ENCODE peak calls at places on chromosomes 7 and 10, in five cellular contexts. R is omental fat pad; B is KBM-7; J is CD4-positive, CD25-positive, alpha-beta regulatory T cell; M is colonic mucosa. I is an unnamed sample.

GRCh38 chr10:77350134-77350533 is 287.5 kb downstream of the KCNMA1 start:
- DNase-seq in J (no peak), R (no peak), B (no peak), M (no peak), I (no peak)

GRCh38 chr10:36428507-36428906 is 696.9 kb upstream of the ANKRD30A start:
- DNase-seq in R (no peak), J (no peak), M (no peak), B (no peak), I (no peak)

GRCh38 chr10:127919418-127920191 is 12.7 kb downstream of the PTPRE start:
- DNase-seq in J (no peak), R (no peak), B (peak; percentile 3), M (no peak), I (no peak)

GRCh38 chr10:99276848-99277486 is 41.3 kb upstream of the HPSE2 start:
- DNase-seq in M (no peak), B (peak; percentile 53), J (no peak), R (no peak), I (no peak)

GRCh38 chr10:91007656-91008055 is 86.8 kb upstream of the ANKRD1 start:
- DNase-seq in B (no peak), J (no peak), R (no peak), M (no peak), I (no peak)

GRCh38 chr7:77824636-77825035 is 26.1 kb downstream of the PHTF2 start:
- DNase-seq in M (no peak), J (no peak), R (no peak), B (no peak), I (no peak)

GRCh38 chr10:637221-637620 is 52.2 kb downstream of the DIP2C start:
- DNase-seq in B (no peak), J (no peak), R (no peak), M (no peak), I (no peak)

GRCh38 chr10:91238191-91238590 is 17.7 kb downstream of the PCGF5 start:
- DNase-seq in B (no peak), M (no peak), R (no peak), J (no peak), I (no peak)

GRCh38 chr10:73116017-73116416 is 5.8 kb downstream of the NUDT13 start:
- DNase-seq in J (no peak), B (no peak), M (no peak), R (no peak), I (no peak)

GRCh38 chr10:75396861-75397570 is 4.5 kb downstream of the ZNF503 start:
- DNase-seq in M (peak; percentile 33), R (no peak), J (no peak), B (no peak), I (no peak)

I was measured in amniotic stem cell.